ENCODE peak calls at places on chromosomes 13 and 19, in four cellular contexts. One of them, this sample, is unnamed.
A peak's percentile ranks its signal among the peaks of the same experiment; 100 is the strongest.

GRCh38 chr19:2289714-2290435 is 7.9 kb upstream of the PEAK3 start:
- DNase-seq in fibroblast of pulmonary artery: no peak
- DNase-seq in Peyer's patch: no peak
- DNase-seq in body of pancreas: no peak
- DNase-seq in this sample: no peak

GRCh38 chr13:53272873-53273272 is 244.3 kb downstream of the OLFM4 start:
- DNase-seq in body of pancreas: no peak
- DNase-seq in fibroblast of pulmonary artery: no peak
- DNase-seq in Peyer's patch: no peak
- DNase-seq in this sample: no peak

GRCh38 chr13:21696865-21697448 is 26.1 kb downstream of the FGF9 start:
- DNase-seq in Peyer's patch: no peak
- DNase-seq in body of pancreas: no peak
- DNase-seq in fibroblast of pulmonary artery: no peak
- DNase-seq in this sample: no peak

GRCh38 chr19:39110263-39110967 is 15.2 kb upstream of the PAK4 start:
- DNase-seq in Peyer's patch: peak; percentile 72
- DNase-seq in body of pancreas: peak; percentile 80
- DNase-seq in fibroblast of pulmonary artery: peak; percentile 39
- DNase-seq in this sample: no peak

GRCh38 chr13:48210178-48210577 is 22.8 kb upstream of the ITM2B start:
- DNase-seq in body of pancreas: no peak
- DNase-seq in Peyer's patch: no peak
- DNase-seq in fibroblast of pulmonary artery: peak; percentile 81
- DNase-seq in this sample: no peak

GRCh38 chr13:99311137-99311536 is 3.9 kb upstream of the GPR183 start:
- DNase-seq in Peyer's patch: no peak
- DNase-seq in body of pancreas: no peak
- DNase-seq in fibroblast of pulmonary artery: no peak
- DNase-seq in this sample: no peak

GRCh38 chr13:36979361-36980040 is 19.6 kb downstream of the ALG5 start:
- DNase-seq in fibroblast of pulmonary artery: no peak
- DNase-seq in body of pancreas: no peak
- DNase-seq in Peyer's patch: no peak
- DNase-seq in this sample: no peak

GRCh38 chr13:91346848-91347211 is 657 bp upstream of the MIR17HG start:
- DNase-seq in Peyer's patch: no peak
- DNase-seq in fibroblast of pulmonary artery: peak; percentile 7
- DNase-seq in body of pancreas: peak; percentile 32
- DNase-seq in this sample: no peak

GRCh38 chr19:41265376-41266153 is 1.4 kb downstream of the HNRNPUL1 start:
- DNase-seq in fibroblast of pulmonary artery: peak; percentile 26
- DNase-seq in body of pancreas: peak; percentile 20
- DNase-seq in Peyer's patch: peak; percentile 57
- DNase-seq in this sample: no peak

GRCh38 chr19:41699231-41699967 is 9.0 kb upstream of the CEACAM5 start:
- DNase-seq in Peyer's patch: no peak
- DNase-seq in body of pancreas: peak; percentile 28
- DNase-seq in fibroblast of pulmonary artery: no peak
- DNase-seq in this sample: peak; percentile 59

GRCh38 chr13:79404985-79405384 is 1.1 kb downstream of the RBM26 start:
- DNase-seq in Peyer's patch: no peak
- DNase-seq in body of pancreas: no peak
- DNase-seq in fibroblast of pulmonary artery: no peak
- DNase-seq in this sample: no peak

GRCh38 chr13:104466016-104466415 is 1399.8 kb upstream of the SLC10A2 start:
- DNase-seq in fibroblast of pulmonary artery: no peak
- DNase-seq in body of pancreas: no peak
- DNase-seq in Peyer's patch: no peak
- DNase-seq in this sample: no peak

GRCh38 chr19:48632692-48633147 is 4.5 kb downstream of the DBP start:
- DNase-seq in body of pancreas: no peak
- DNase-seq in Peyer's patch: no peak
- DNase-seq in fibroblast of pulmonary artery: peak; percentile 53
- DNase-seq in this sample: no peak

GRCh38 chr19:906480-906879 is 6.5 kb downstream of the R3HDM4 start:
- DNase-seq in body of pancreas: no peak
- DNase-seq in fibroblast of pulmonary artery: no peak
- DNase-seq in Peyer's patch: no peak
- DNase-seq in this sample: no peak

GRCh38 chr19:12899891-12900518 is 9.0 kb downstream of the GCDH start:
- DNase-seq in fibroblast of pulmonary artery: no peak
- DNase-seq in body of pancreas: no peak
- DNase-seq in Peyer's patch: no peak
- DNase-seq in this sample: no peak

GRCh38 chr13:112981361-112981905 is 12.4 kb downstream of the MCF2L start:
- DNase-seq in Peyer's patch: no peak
- DNase-seq in body of pancreas: no peak
- DNase-seq in fibroblast of pulmonary artery: no peak
- DNase-seq in this sample: no peak
- H3K4me3 ChIP-seq in Peyer's patch: no peak overlapping the region
- H3K4me3 ChIP-seq in body of pancreas: no peak overlapping the region
- H3K4me3 ChIP-seq in fibroblast of pulmonary artery: no peak overlapping the region
- H3K4me3 ChIP-seq in this sample: no peak overlapping the region

GRCh38 chr19:54414156-54414555 is 1.1 kb upstream of the TTYH1 start:
- DNase-seq in fibroblast of pulmonary artery: no peak
- DNase-seq in Peyer's patch: no peak
- DNase-seq in body of pancreas: no peak
- DNase-seq in this sample: no peak

GRCh38 chr19:54415901-54416621 is 797 bp downstream of the TTYH1 start:
- DNase-seq in fibroblast of pulmonary artery: no peak
- DNase-seq in Peyer's patch: no peak
- DNase-seq in body of pancreas: no peak
- DNase-seq in this sample: no peak

GRCh38 chr19:54416695-54417491 is 1.6 kb downstream of the TTYH1 start:
- DNase-seq in body of pancreas: no peak
- DNase-seq in Peyer's patch: no peak
- DNase-seq in fibroblast of pulmonary artery: no peak
- DNase-seq in this sample: no peak

GRCh38 chr19:54412877-54413276 is 2.4 kb upstream of the TTYH1 start:
- DNase-seq in Peyer's patch: no peak
- DNase-seq in body of pancreas: no peak
- DNase-seq in fibroblast of pulmonary artery: no peak
- DNase-seq in this sample: no peak

DNA sequence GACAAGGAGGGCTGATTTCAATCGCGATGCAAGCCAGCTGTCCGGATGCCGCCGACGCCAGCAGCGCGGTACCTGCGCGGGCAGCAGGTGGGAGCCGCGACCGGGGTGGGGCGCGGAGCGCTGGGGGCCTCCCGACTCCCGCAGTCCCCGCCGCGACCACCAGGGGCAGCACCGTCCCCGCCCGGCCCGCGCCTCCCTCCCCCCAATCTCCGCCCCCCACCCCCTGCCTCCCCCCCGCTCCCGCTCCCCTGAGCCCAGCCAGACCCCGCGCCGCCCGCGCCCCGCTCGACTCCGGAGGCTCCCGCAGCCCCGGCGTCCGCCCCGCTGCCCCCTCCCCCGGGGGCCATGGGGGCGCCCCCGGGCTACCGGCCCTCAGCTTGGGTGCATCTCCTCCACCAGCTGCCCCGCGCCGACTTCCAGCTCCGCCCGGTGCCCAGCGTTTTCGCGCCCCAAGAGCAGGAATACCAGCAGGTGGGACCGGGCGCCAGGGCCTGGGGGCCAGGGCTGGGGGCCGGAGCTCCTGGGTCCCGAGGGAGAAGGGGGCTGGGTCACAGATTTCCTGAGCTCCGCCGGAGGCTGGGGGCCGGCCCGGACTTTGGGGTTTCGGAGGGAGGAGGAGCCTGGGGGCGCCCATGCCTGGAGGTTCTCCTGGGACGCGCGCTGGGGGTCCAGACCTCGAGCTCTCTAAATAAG is at the start of gene TTYH1:
- DNase-seq in fibroblast of pulmonary artery: no peak
- DNase-seq in Peyer's patch: no peak
- DNase-seq in body of pancreas: no peak
- DNase-seq in this sample: no peak
- TF ChIP-seq CTCF in fibroblast of pulmonary artery: no peak
- TF ChIP-seq CTCF in Peyer's patch: no peak
- TF ChIP-seq CTCF in body of pancreas: peak; percentile 41
- TF ChIP-seq CTCF in this sample: no peak

GRCh38 chr13:20684535-20684934 is 19.0 kb upstream of the IL17D start:
- DNase-seq in fibroblast of pulmonary artery: peak; percentile 61
- DNase-seq in body of pancreas: no peak
- DNase-seq in Peyer's patch: no peak
- DNase-seq in this sample: no peak
- H3K4me3 ChIP-seq in fibroblast of pulmonary artery: no peak overlapping the region
- H3K4me3 ChIP-seq in body of pancreas: no peak overlapping the region
- H3K4me3 ChIP-seq in Peyer's patch: no peak overlapping the region
- H3K4me3 ChIP-seq in this sample: no peak overlapping the region

DNA sequence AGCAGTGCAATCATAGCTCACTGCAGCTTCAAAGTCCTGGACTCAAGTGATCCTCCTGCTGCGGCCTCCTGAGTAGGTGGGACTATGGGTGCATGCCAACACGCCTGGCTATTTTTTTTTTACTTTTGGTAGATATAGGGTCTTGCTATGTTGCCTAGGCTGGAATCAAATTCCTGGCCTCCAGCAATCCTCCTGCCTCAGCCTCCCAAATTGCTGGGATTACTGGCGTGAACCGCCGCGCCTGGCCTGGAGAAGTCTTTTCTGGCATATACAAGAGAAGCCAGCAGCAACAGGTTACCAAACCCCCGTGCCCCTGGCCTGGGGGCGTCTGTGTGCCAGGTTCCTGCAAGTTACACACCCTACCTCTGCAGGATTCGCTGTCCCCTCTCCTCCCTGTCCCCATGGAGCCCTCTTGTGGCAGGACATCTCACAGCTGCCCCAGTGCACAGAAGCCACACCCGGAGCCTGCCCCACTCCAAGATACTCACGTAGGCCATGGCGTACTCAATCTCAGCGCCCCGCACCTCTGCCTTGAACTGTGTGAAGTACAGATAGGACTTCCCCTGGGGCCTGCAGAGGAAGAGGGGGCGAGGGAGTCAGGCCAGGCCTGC is 9.9 kb downstream of the MYDGF start:
- DNase-seq in fibroblast of pulmonary artery: no peak
- DNase-seq in Peyer's patch: no peak
- DNase-seq in body of pancreas: no peak
- DNase-seq in this sample: no peak
- TF ChIP-seq CTCF in fibroblast of pulmonary artery: peak; percentile 31
- TF ChIP-seq CTCF in Peyer's patch: peak; percentile 28
- TF ChIP-seq CTCF in body of pancreas: no peak
- TF ChIP-seq CTCF in this sample: no peak

GRCh38 chr13:114208134-114208533 is 26.6 kb upstream of the CDC16 start:
- DNase-seq in fibroblast of pulmonary artery: no peak
- DNase-seq in Peyer's patch: no peak
- DNase-seq in body of pancreas: no peak
- DNase-seq in this sample: no peak
- H3K4me3 ChIP-seq in fibroblast of pulmonary artery: no peak overlapping the region
- H3K4me3 ChIP-seq in Peyer's patch: no peak overlapping the region
- H3K4me3 ChIP-seq in body of pancreas: no peak overlapping the region
- H3K4me3 ChIP-seq in this sample: no peak overlapping the region

GRCh38 chr13:62119739-62120700 is 704.4 kb upstream of the PCDH20 start:
- DNase-seq in fibroblast of pulmonary artery: peak; percentile 25
- DNase-seq in body of pancreas: no peak
- DNase-seq in Peyer's patch: no peak
- DNase-seq in this sample: no peak
- TF ChIP-seq CTCF in fibroblast of pulmonary artery: peak; percentile 31
- TF ChIP-seq CTCF in body of pancreas: peak; percentile 26
- TF ChIP-seq CTCF in Peyer's patch: peak; percentile 20
- TF ChIP-seq CTCF in this sample: no peak

GRCh38 chr19:54279441-54279962 is 1.4 kb downstream of the LILRB2 start:
- DNase-seq in fibroblast of pulmonary artery: no peak
- DNase-seq in Peyer's patch: no peak
- DNase-seq in body of pancreas: no peak
- DNase-seq in this sample: no peak
- H3K4me3 ChIP-seq in fibroblast of pulmonary artery: no peak overlapping the region
- H3K4me3 ChIP-seq in Peyer's patch: no peak overlapping the region
- H3K4me3 ChIP-seq in body of pancreas: no peak overlapping the region
- H3K4me3 ChIP-seq in this sample: no peak overlapping the region

DNA sequence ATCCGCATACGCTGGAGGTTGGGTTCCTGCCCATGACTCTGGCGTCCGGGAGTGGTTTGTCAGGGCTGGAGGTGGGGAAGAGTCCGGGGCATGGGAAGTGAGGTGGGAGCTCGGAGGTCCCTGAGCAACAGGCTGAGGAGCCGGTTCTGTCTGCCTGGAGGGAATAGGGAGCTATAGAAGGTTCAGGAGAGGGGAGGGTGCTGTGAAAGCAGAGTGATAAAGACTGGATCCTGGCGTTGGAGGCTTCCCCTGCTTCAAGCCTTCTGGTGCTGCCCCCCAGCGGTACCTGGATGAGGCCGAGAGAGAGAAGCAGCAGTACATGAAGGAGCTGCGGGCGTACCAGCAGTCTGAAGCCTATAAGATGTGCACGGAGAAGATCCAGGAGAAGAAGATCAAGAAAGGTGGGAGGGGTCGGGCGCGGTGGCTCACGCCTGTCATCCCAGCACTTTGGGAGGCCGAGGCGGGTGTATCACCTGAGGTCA is 2.6 kb downstream of the HMG20B start:
- DNase-seq in fibroblast of pulmonary artery: peak; percentile 39
- DNase-seq in body of pancreas: no peak
- DNase-seq in Peyer's patch: no peak
- DNase-seq in this sample: no peak
- TF ChIP-seq CTCF in fibroblast of pulmonary artery: peak; percentile 20
- TF ChIP-seq CTCF in body of pancreas: no peak
- TF ChIP-seq CTCF in Peyer's patch: no peak
- TF ChIP-seq CTCF in this sample: no peak

DNA sequence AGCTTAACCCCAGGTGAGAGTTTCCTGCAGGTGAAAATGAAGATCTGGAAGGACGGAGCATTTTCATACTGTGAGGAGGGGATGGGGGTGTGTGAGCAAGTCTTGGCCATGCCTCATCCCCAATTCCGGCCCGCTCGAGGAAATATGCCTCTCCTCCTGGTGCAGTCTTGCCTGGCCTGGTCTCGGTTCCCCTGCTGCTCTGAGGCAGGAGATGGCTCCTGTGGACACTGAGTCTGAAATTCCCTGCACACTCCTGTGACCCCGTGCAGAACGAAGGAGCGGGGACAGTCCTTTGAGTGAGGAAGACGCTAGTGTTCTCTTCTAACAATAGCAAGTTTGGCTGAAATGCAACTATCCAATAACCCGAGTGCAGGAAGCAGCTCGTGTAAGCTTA is 329 bp upstream of the ZNF439 start:
- DNase-seq in fibroblast of pulmonary artery: no peak
- DNase-seq in Peyer's patch: no peak
- DNase-seq in body of pancreas: no peak
- DNase-seq in this sample: no peak
- H3K4me3 ChIP-seq in fibroblast of pulmonary artery: peak overlapping the region; percentile 61
- H3K4me3 ChIP-seq in Peyer's patch: peak overlapping the region; percentile 77
- H3K4me3 ChIP-seq in body of pancreas: no peak overlapping the region
- H3K4me3 ChIP-seq in this sample: peak overlapping the region; percentile 51

This sample was measured in lower leg skin.